ENCODE peak calls at places on chromosome 7, in seven cellular contexts. One of them, this sample, is unnamed.

GRCh38 chr7:13742126-13742525 is 247.3 kb downstream of the ETV1 start:
- DNase-seq in astrocyte: peak; percentile 95
- DNase-seq in IMR-90: peak; percentile 28
- DNase-seq in CD4-positive, CD25-positive, alpha-beta regulatory T cell: no peak
- DNase-seq in left ventricle myocardium inferior: no peak
- DNase-seq in CD8-positive, alpha-beta memory T cell: no peak
- DNase-seq in right cardiac atrium: no peak
- DNase-seq in this sample: no peak

GRCh38 chr7:105673367-105674188 is 92.3 kb upstream of the EFCAB10 start:
- DNase-seq in astrocyte: no peak
- DNase-seq in IMR-90: no peak
- DNase-seq in CD4-positive, CD25-positive, alpha-beta regulatory T cell: no peak
- DNase-seq in left ventricle myocardium inferior: no peak
- DNase-seq in CD8-positive, alpha-beta memory T cell: no peak
- DNase-seq in right cardiac atrium: peak; percentile 70
- DNase-seq in this sample: peak; percentile 64

GRCh38 chr7:36686499-36686898 is 37.8 kb downstream of the AOAH start:
- DNase-seq in astrocyte: peak; percentile 59
- DNase-seq in IMR-90: peak; percentile 41
- DNase-seq in CD4-positive, CD25-positive, alpha-beta regulatory T cell: no peak
- DNase-seq in left ventricle myocardium inferior: no peak
- DNase-seq in CD8-positive, alpha-beta memory T cell: peak; percentile 26
- DNase-seq in right cardiac atrium: no peak
- DNase-seq in this sample: no peak

GRCh38 chr7:20260219-20260618 is 43.0 kb upstream of the MACC1 start:
- DNase-seq in astrocyte: peak; percentile 95
- DNase-seq in IMR-90: peak; percentile 48
- DNase-seq in CD4-positive, CD25-positive, alpha-beta regulatory T cell: no peak
- DNase-seq in left ventricle myocardium inferior: no peak
- DNase-seq in CD8-positive, alpha-beta memory T cell: no peak
- DNase-seq in right cardiac atrium: peak; percentile 51
- DNase-seq in this sample: no peak

GRCh38 chr7:27695096-27695495 is 32.4 kb upstream of the HIBADH start:
- DNase-seq in astrocyte: no peak
- DNase-seq in IMR-90: peak; percentile 85
- DNase-seq in CD4-positive, CD25-positive, alpha-beta regulatory T cell: no peak
- DNase-seq in left ventricle myocardium inferior: no peak
- DNase-seq in CD8-positive, alpha-beta memory T cell: no peak
- DNase-seq in right cardiac atrium: no peak
- DNase-seq in this sample: no peak

GRCh38 chr7:138880881-138881577 is 83.0 kb upstream of the ATP6V0A4 start:
- DNase-seq in astrocyte: peak; percentile 84
- DNase-seq in IMR-90: no peak
- DNase-seq in CD4-positive, CD25-positive, alpha-beta regulatory T cell: no peak
- DNase-seq in left ventricle myocardium inferior: peak; percentile 55
- DNase-seq in CD8-positive, alpha-beta memory T cell: no peak
- DNase-seq in right cardiac atrium: peak; percentile 92
- DNase-seq in this sample: no peak

GRCh38 chr7:151810434-151811232 is 66.3 kb downstream of the PRKAG2 start:
- DNase-seq in astrocyte: no peak
- DNase-seq in IMR-90: no peak
- DNase-seq in CD4-positive, CD25-positive, alpha-beta regulatory T cell: no peak
- DNase-seq in left ventricle myocardium inferior: no peak
- DNase-seq in CD8-positive, alpha-beta memory T cell: no peak
- DNase-seq in right cardiac atrium: no peak
- DNase-seq in this sample: no peak

GRCh38 chr7:115805458-115805857 is 225.1 kb downstream of the TFEC start:
- DNase-seq in astrocyte: peak; percentile 4
- DNase-seq in IMR-90: peak; percentile 8
- DNase-seq in CD4-positive, CD25-positive, alpha-beta regulatory T cell: no peak
- DNase-seq in left ventricle myocardium inferior: no peak
- DNase-seq in CD8-positive, alpha-beta memory T cell: no peak
- DNase-seq in right cardiac atrium: no peak
- DNase-seq in this sample: no peak

GRCh38 chr7:143223784-143224183 is 1.9 kb downstream of the TAS2R40 start:
- DNase-seq in astrocyte: no peak
- DNase-seq in IMR-90: no peak
- DNase-seq in CD4-positive, CD25-positive, alpha-beta regulatory T cell: no peak
- DNase-seq in left ventricle myocardium inferior: no peak
- DNase-seq in CD8-positive, alpha-beta memory T cell: no peak
- DNase-seq in right cardiac atrium: no peak
- DNase-seq in this sample: no peak

GRCh38 chr7:137946015-137946414 is 55.9 kb downstream of the CREB3L2 start:
- DNase-seq in astrocyte: no peak
- DNase-seq in IMR-90: no peak
- DNase-seq in CD4-positive, CD25-positive, alpha-beta regulatory T cell: no peak
- DNase-seq in left ventricle myocardium inferior: no peak
- DNase-seq in CD8-positive, alpha-beta memory T cell: no peak
- DNase-seq in right cardiac atrium: no peak
- DNase-seq in this sample: no peak

GRCh38 chr7:2617710-2617975 is 14.1 kb upstream of the TTYH3 start:
- DNase-seq in astrocyte: no peak
- DNase-seq in IMR-90: no peak
- DNase-seq in CD4-positive, CD25-positive, alpha-beta regulatory T cell: no peak
- DNase-seq in left ventricle myocardium inferior: peak; percentile 50
- DNase-seq in CD8-positive, alpha-beta memory T cell: no peak
- DNase-seq in right cardiac atrium: peak; percentile 35
- DNase-seq in this sample: no peak

GRCh38 chr7:24824896-24825295 is 67.6 kb upstream of the GSDME start:
- DNase-seq in astrocyte: no peak
- DNase-seq in IMR-90: no peak
- DNase-seq in CD4-positive, CD25-positive, alpha-beta regulatory T cell: no peak
- DNase-seq in left ventricle myocardium inferior: no peak
- DNase-seq in CD8-positive, alpha-beta memory T cell: no peak
- DNase-seq in right cardiac atrium: no peak
- DNase-seq in this sample: no peak

GRCh38 chr7:141511370-141512335 is 39.6 kb upstream of the AGK start:
- DNase-seq in astrocyte: no peak
- DNase-seq in IMR-90: no peak
- DNase-seq in CD4-positive, CD25-positive, alpha-beta regulatory T cell: no peak
- DNase-seq in left ventricle myocardium inferior: no peak
- DNase-seq in CD8-positive, alpha-beta memory T cell: no peak
- DNase-seq in right cardiac atrium: peak; percentile 47
- DNase-seq in this sample: peak; percentile 80

GRCh38 chr7:84216477-84216876 is 21.9 kb upstream of the SEMA3A start:
- DNase-seq in astrocyte: peak; percentile 54
- DNase-seq in IMR-90: peak; percentile 64
- DNase-seq in CD4-positive, CD25-positive, alpha-beta regulatory T cell: no peak
- DNase-seq in left ventricle myocardium inferior: no peak
- DNase-seq in CD8-positive, alpha-beta memory T cell: no peak
- DNase-seq in right cardiac atrium: no peak
- DNase-seq in this sample: no peak

GRCh38 chr7:155190608-155191536 is 106.8 kb upstream of the INSIG1 start:
- DNase-seq in astrocyte: no peak
- DNase-seq in IMR-90: no peak
- DNase-seq in CD4-positive, CD25-positive, alpha-beta regulatory T cell: peak; percentile 43
- DNase-seq in left ventricle myocardium inferior: no peak
- DNase-seq in CD8-positive, alpha-beta memory T cell: peak; percentile 50
- DNase-seq in right cardiac atrium: peak; percentile 82
- DNase-seq in this sample: peak; percentile 89

GRCh38 chr7:137606061-137606674 is 240.6 kb downstream of the DGKI start:
- DNase-seq in astrocyte: peak; percentile 33
- DNase-seq in IMR-90: peak; percentile 71
- DNase-seq in CD4-positive, CD25-positive, alpha-beta regulatory T cell: peak; percentile 20
- DNase-seq in left ventricle myocardium inferior: no peak
- DNase-seq in CD8-positive, alpha-beta memory T cell: no peak
- DNase-seq in right cardiac atrium: no peak
- DNase-seq in this sample: no peak

GRCh38 chr7:15862781-15863165 is 176.3 kb upstream of the MEOX2 start:
- DNase-seq in astrocyte: no peak
- DNase-seq in IMR-90: no peak
- DNase-seq in CD4-positive, CD25-positive, alpha-beta regulatory T cell: no peak
- DNase-seq in left ventricle myocardium inferior: no peak
- DNase-seq in CD8-positive, alpha-beta memory T cell: no peak
- DNase-seq in right cardiac atrium: no peak
- DNase-seq in this sample: no peak

GRCh38 chr7:91325731-91326130 is 61.5 kb downstream of the FZD1 start:
- DNase-seq in astrocyte: peak; percentile 71
- DNase-seq in IMR-90: no peak
- DNase-seq in CD4-positive, CD25-positive, alpha-beta regulatory T cell: no peak
- DNase-seq in left ventricle myocardium inferior: no peak
- DNase-seq in CD8-positive, alpha-beta memory T cell: no peak
- DNase-seq in right cardiac atrium: no peak
- DNase-seq in this sample: no peak

GRCh38 chr7:124856299-124856888 is 73.2 kb downstream of the POT1 start:
- DNase-seq in astrocyte: peak; percentile 16
- DNase-seq in IMR-90: peak; percentile 61
- DNase-seq in CD4-positive, CD25-positive, alpha-beta regulatory T cell: peak; percentile 22
- DNase-seq in left ventricle myocardium inferior: no peak
- DNase-seq in CD8-positive, alpha-beta memory T cell: no peak
- DNase-seq in right cardiac atrium: no peak
- DNase-seq in this sample: no peak

GRCh38 chr7:105581066-105581811 is at the start of gene EFCAB10:
- DNase-seq in astrocyte: peak; percentile 36
- DNase-seq in IMR-90: peak; percentile 38
- DNase-seq in CD4-positive, CD25-positive, alpha-beta regulatory T cell: peak; percentile 30
- DNase-seq in left ventricle myocardium inferior: peak; percentile 49
- DNase-seq in CD8-positive, alpha-beta memory T cell: peak; percentile 33
- DNase-seq in right cardiac atrium: peak; percentile 76
- DNase-seq in this sample: peak; percentile 99

GRCh38 chr7:95472521-95473160 is 13.1 kb upstream of the ASB4 start:
- DNase-seq in astrocyte: peak; percentile 63
- DNase-seq in IMR-90: peak; percentile 3
- DNase-seq in CD4-positive, CD25-positive, alpha-beta regulatory T cell: no peak
- DNase-seq in left ventricle myocardium inferior: no peak
- DNase-seq in CD8-positive, alpha-beta memory T cell: no peak
- DNase-seq in right cardiac atrium: no peak
- DNase-seq in this sample: no peak

GRCh38 chr7:85773116-85773783 is 586.4 kb upstream of the SEMA3D start:
- DNase-seq in astrocyte: peak; percentile 64
- DNase-seq in IMR-90: peak; percentile 52
- DNase-seq in CD4-positive, CD25-positive, alpha-beta regulatory T cell: no peak
- DNase-seq in left ventricle myocardium inferior: no peak
- DNase-seq in CD8-positive, alpha-beta memory T cell: no peak
- DNase-seq in right cardiac atrium: no peak
- DNase-seq in this sample: no peak
- H3K4me3 ChIP-seq in astrocyte: no peak overlapping the region
- H3K4me3 ChIP-seq in IMR-90: no peak overlapping the region
- H3K4me3 ChIP-seq in CD4-positive, CD25-positive, alpha-beta regulatory T cell: no peak overlapping the region
- H3K4me3 ChIP-seq in left ventricle myocardium inferior: no peak overlapping the region
- H3K4me3 ChIP-seq in CD8-positive, alpha-beta memory T cell: no peak overlapping the region
- H3K4me3 ChIP-seq in right cardiac atrium: no peak overlapping the region
- H3K4me3 ChIP-seq in this sample: no peak overlapping the region

GRCh38 chr7:100222445-100223132 is 2.8 kb downstream of the PVRIG start:
- DNase-seq in astrocyte: no peak
- DNase-seq in IMR-90: no peak
- DNase-seq in CD4-positive, CD25-positive, alpha-beta regulatory T cell: no peak
- DNase-seq in left ventricle myocardium inferior: no peak
- DNase-seq in CD8-positive, alpha-beta memory T cell: no peak
- DNase-seq in right cardiac atrium: no peak
- DNase-seq in this sample: no peak

GRCh38 chr7:100215895-100216294 is 3.9 kb upstream of the PVRIG start:
- DNase-seq in astrocyte: peak; percentile 8
- DNase-seq in IMR-90: peak; percentile 37
- DNase-seq in CD4-positive, CD25-positive, alpha-beta regulatory T cell: no peak
- DNase-seq in left ventricle myocardium inferior: peak; percentile 50
- DNase-seq in CD8-positive, alpha-beta memory T cell: no peak
- DNase-seq in right cardiac atrium: peak; percentile 68
- DNase-seq in this sample: no peak

GRCh38 chr7:100219271-100219737 is 445 bp upstream of the PVRIG start:
- DNase-seq in astrocyte: no peak
- DNase-seq in IMR-90: no peak
- DNase-seq in CD4-positive, CD25-positive, alpha-beta regulatory T cell: peak; percentile 19
- DNase-seq in left ventricle myocardium inferior: no peak
- DNase-seq in CD8-positive, alpha-beta memory T cell: no peak
- DNase-seq in right cardiac atrium: no peak
- DNase-seq in this sample: no peak

GRCh38 chr7:100221767-100222444 is 2.2 kb downstream of the PVRIG start:
- DNase-seq in astrocyte: no peak
- DNase-seq in IMR-90: no peak
- DNase-seq in CD4-positive, CD25-positive, alpha-beta regulatory T cell: no peak
- DNase-seq in left ventricle myocardium inferior: no peak
- DNase-seq in CD8-positive, alpha-beta memory T cell: peak; percentile 24
- DNase-seq in right cardiac atrium: no peak
- DNase-seq in this sample: no peak

GRCh38 chr7:100220833-100221718 is 1.3 kb downstream of the PVRIG start:
- DNase-seq in astrocyte: no peak
- DNase-seq in IMR-90: no peak
- DNase-seq in CD4-positive, CD25-positive, alpha-beta regulatory T cell: peak; percentile 91
- DNase-seq in left ventricle myocardium inferior: no peak
- DNase-seq in CD8-positive, alpha-beta memory T cell: peak; percentile 69
- DNase-seq in right cardiac atrium: peak; percentile 50
- DNase-seq in this sample: no peak
- H3K4me1 ChIP-seq in astrocyte: no peaks in the 10 kb centered on the region
- H3K4me1 ChIP-seq in IMR-90: no peaks in the 10 kb centered on the region
- H3K4me1 ChIP-seq in CD4-positive, CD25-positive, alpha-beta regulatory T cell: peaks cover 63% of the 10 kb centered on the region
- H3K4me1 ChIP-seq in left ventricle myocardium inferior: peaks cover 3% of the 10 kb centered on the region
- H3K4me1 ChIP-seq in CD8-positive, alpha-beta memory T cell: peaks cover 52% of the 10 kb centered on the region
- H3K4me1 ChIP-seq in right cardiac atrium: no peaks in the 10 kb centered on the region
- H3K4me1 ChIP-seq in this sample: no peaks in the 10 kb centered on the region

DNA sequence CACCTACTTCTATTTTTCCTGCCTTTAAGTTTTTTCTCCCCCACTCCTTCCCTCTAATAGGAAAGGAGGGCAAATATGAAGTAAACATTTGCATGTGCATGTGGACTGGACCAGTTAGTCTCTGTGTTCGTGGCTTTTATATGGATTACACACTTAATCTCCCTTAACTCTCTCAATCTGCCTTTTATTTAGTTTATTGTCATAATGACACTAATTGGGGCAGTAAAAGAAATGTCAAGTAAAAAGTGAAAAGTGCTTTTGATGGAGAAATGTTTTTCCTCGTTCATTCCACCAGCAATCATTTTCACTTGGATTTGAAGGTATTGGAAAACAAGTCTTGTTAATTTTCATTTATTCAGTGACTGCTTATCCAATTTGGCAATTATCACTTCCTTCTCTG is 77.8 kb downstream of the LRRC4 start:
- DNase-seq in astrocyte: no peak
- DNase-seq in IMR-90: no peak
- DNase-seq in CD4-positive, CD25-positive, alpha-beta regulatory T cell: no peak
- DNase-seq in left ventricle myocardium inferior: no peak
- DNase-seq in CD8-positive, alpha-beta memory T cell: no peak
- DNase-seq in right cardiac atrium: no peak
- DNase-seq in this sample: no peak
- H3K27ac ChIP-seq in astrocyte: no peak overlapping the region
- H3K27ac ChIP-seq in IMR-90: no peak overlapping the region
- H3K27ac ChIP-seq in CD4-positive, CD25-positive, alpha-beta regulatory T cell: no peak overlapping the region
- H3K27ac ChIP-seq in left ventricle myocardium inferior: no peak overlapping the region
- H3K27ac ChIP-seq in CD8-positive, alpha-beta memory T cell: no peak overlapping the region
- H3K27ac ChIP-seq in right cardiac atrium: no peak overlapping the region
- H3K27ac ChIP-seq in this sample: no peak overlapping the region

GRCh38 chr7:102129636-102130370 is 156.9 kb upstream of the SH2B2 start:
- DNase-seq in astrocyte: peak; percentile 39
- DNase-seq in IMR-90: no peak
- DNase-seq in CD4-positive, CD25-positive, alpha-beta regulatory T cell: no peak
- DNase-seq in left ventricle myocardium inferior: no peak
- DNase-seq in CD8-positive, alpha-beta memory T cell: no peak
- DNase-seq in right cardiac atrium: no peak
- DNase-seq in this sample: no peak

GRCh38 chr7:102128303-102128702 is 158.4 kb upstream of the SH2B2 start:
- DNase-seq in astrocyte: no peak
- DNase-seq in IMR-90: no peak
- DNase-seq in CD4-positive, CD25-positive, alpha-beta regulatory T cell: no peak
- DNase-seq in left ventricle myocardium inferior: no peak
- DNase-seq in CD8-positive, alpha-beta memory T cell: no peak
- DNase-seq in right cardiac atrium: no peak
- DNase-seq in this sample: no peak

GRCh38 chr7:102122026-102122425 is 164.6 kb upstream of the SH2B2 start:
- DNase-seq in astrocyte: peak; percentile 57
- DNase-seq in IMR-90: peak; percentile 61
- DNase-seq in CD4-positive, CD25-positive, alpha-beta regulatory T cell: no peak
- DNase-seq in left ventricle myocardium inferior: no peak
- DNase-seq in CD8-positive, alpha-beta memory T cell: no peak
- DNase-seq in right cardiac atrium: no peak
- DNase-seq in this sample: no peak

GRCh38 chr7:102120666-102121065 is 166.0 kb upstream of the SH2B2 start:
- DNase-seq in astrocyte: no peak
- DNase-seq in IMR-90: no peak
- DNase-seq in CD4-positive, CD25-positive, alpha-beta regulatory T cell: no peak
- DNase-seq in left ventricle myocardium inferior: no peak
- DNase-seq in CD8-positive, alpha-beta memory T cell: no peak
- DNase-seq in right cardiac atrium: no peak
- DNase-seq in this sample: no peak

GRCh38 chr7:102125127-102125561 is 161.5 kb upstream of the SH2B2 start:
- DNase-seq in astrocyte: peak; percentile 89
- DNase-seq in IMR-90: peak; percentile 93
- DNase-seq in CD4-positive, CD25-positive, alpha-beta regulatory T cell: no peak
- DNase-seq in left ventricle myocardium inferior: peak; percentile 52
- DNase-seq in CD8-positive, alpha-beta memory T cell: no peak
- DNase-seq in right cardiac atrium: peak; percentile 92
- DNase-seq in this sample: peak; percentile 93
- H3K4me3 ChIP-seq in astrocyte: no peak overlapping the region
- H3K4me3 ChIP-seq in IMR-90: no peak overlapping the region
- H3K4me3 ChIP-seq in CD4-positive, CD25-positive, alpha-beta regulatory T cell: no peak overlapping the region
- H3K4me3 ChIP-seq in left ventricle myocardium inferior: no peak overlapping the region
- H3K4me3 ChIP-seq in CD8-positive, alpha-beta memory T cell: no peak overlapping the region
- H3K4me3 ChIP-seq in right cardiac atrium: no peak overlapping the region
- H3K4me3 ChIP-seq in this sample: no peak overlapping the region